ENCODE peak calls at places on chromosomes 1 and 21, in six cellular contexts. One of them, this sample, is unnamed.

GRCh38 chr1:116817582-116818064 is 63.4 kb downstream of the CD2 start:
- DNase-seq in psoas muscle: no peak
- DNase-seq in CD8-positive, alpha-beta memory T cell: peak; percentile 71
- DNase-seq in thoracic aorta: no peak
- DNase-seq in hepatocyte: peak; percentile 69
- DNase-seq in fibroblast of lung: peak; percentile 21
- DNase-seq in this sample: no peak

GRCh38 chr1:176521211-176521610 is 58.2 kb downstream of the PAPPA2 start:
- DNase-seq in CD8-positive, alpha-beta memory T cell: no peak
- DNase-seq in thoracic aorta: no peak
- DNase-seq in fibroblast of lung: no peak
- DNase-seq in hepatocyte: no peak
- DNase-seq in psoas muscle: no peak
- DNase-seq in this sample: no peak

GRCh38 chr1:166069390-166069789 is 97.4 kb downstream of the FAM78B start:
- DNase-seq in hepatocyte: peak; percentile 18
- DNase-seq in fibroblast of lung: peak; percentile 13
- DNase-seq in psoas muscle: no peak
- DNase-seq in CD8-positive, alpha-beta memory T cell: no peak
- DNase-seq in thoracic aorta: no peak
- DNase-seq in this sample: no peak

GRCh38 chr1:86419277-86419903 is 4.6 kb upstream of the CLCA2 start:
- DNase-seq in psoas muscle: no peak
- DNase-seq in fibroblast of lung: peak; percentile 24
- DNase-seq in hepatocyte: peak; percentile 15
- DNase-seq in thoracic aorta: no peak
- DNase-seq in CD8-positive, alpha-beta memory T cell: peak; percentile 60
- DNase-seq in this sample: peak; percentile 5

GRCh38 chr1:178241057-178241456 is 147.2 kb downstream of the RASAL2 start:
- DNase-seq in CD8-positive, alpha-beta memory T cell: no peak
- DNase-seq in hepatocyte: no peak
- DNase-seq in psoas muscle: no peak
- DNase-seq in thoracic aorta: no peak
- DNase-seq in fibroblast of lung: peak; percentile 74
- DNase-seq in this sample: no peak

GRCh38 chr21:43991447-43991991 is 20.6 kb upstream of the TRAPPC10 start:
- DNase-seq in psoas muscle: no peak
- DNase-seq in fibroblast of lung: no peak
- DNase-seq in hepatocyte: no peak
- DNase-seq in CD8-positive, alpha-beta memory T cell: no peak
- DNase-seq in thoracic aorta: no peak
- DNase-seq in this sample: no peak

GRCh38 chr1:113314600-113314999 is 75.7 kb upstream of the MAGI3 start:
- DNase-seq in hepatocyte: no peak
- DNase-seq in thoracic aorta: no peak
- DNase-seq in CD8-positive, alpha-beta memory T cell: no peak
- DNase-seq in fibroblast of lung: no peak
- DNase-seq in psoas muscle: no peak
- DNase-seq in this sample: no peak

GRCh38 chr1:212498243-212498642 is 65.5 kb downstream of the NENF start:
- DNase-seq in thoracic aorta: peak; percentile 23
- DNase-seq in psoas muscle: no peak
- DNase-seq in fibroblast of lung: peak; percentile 96
- DNase-seq in CD8-positive, alpha-beta memory T cell: no peak
- DNase-seq in hepatocyte: peak; percentile 74
- DNase-seq in this sample: no peak

GRCh38 chr1:231666220-231666956 is 39.8 kb downstream of the DISC1 start:
- DNase-seq in fibroblast of lung: no peak
- DNase-seq in psoas muscle: no peak
- DNase-seq in thoracic aorta: no peak
- DNase-seq in hepatocyte: no peak
- DNase-seq in CD8-positive, alpha-beta memory T cell: no peak
- DNase-seq in this sample: no peak

GRCh38 chr1:211742272-211742671 is 66.9 kb upstream of the NEK2 start:
- DNase-seq in hepatocyte: no peak
- DNase-seq in thoracic aorta: no peak
- DNase-seq in CD8-positive, alpha-beta memory T cell: no peak
- DNase-seq in fibroblast of lung: no peak
- DNase-seq in psoas muscle: no peak
- DNase-seq in this sample: no peak

GRCh38 chr1:205589618-205590456 is 42.0 kb downstream of the ELK4 start:
- DNase-seq in hepatocyte: no peak
- DNase-seq in thoracic aorta: no peak
- DNase-seq in CD8-positive, alpha-beta memory T cell: no peak
- DNase-seq in fibroblast of lung: no peak
- DNase-seq in psoas muscle: no peak
- DNase-seq in this sample: no peak

GRCh38 chr1:167503626-167504458 is 14.5 kb downstream of the CD247 start:
- DNase-seq in thoracic aorta: no peak
- DNase-seq in hepatocyte: no peak
- DNase-seq in fibroblast of lung: no peak
- DNase-seq in CD8-positive, alpha-beta memory T cell: no peak
- DNase-seq in psoas muscle: no peak
- DNase-seq in this sample: no peak

GRCh38 chr1:206631085-206631509 is 4.2 kb upstream of the DYRK3 start:
- DNase-seq in thoracic aorta: no peak
- DNase-seq in fibroblast of lung: peak; percentile 80
- DNase-seq in psoas muscle: peak; percentile 36
- DNase-seq in hepatocyte: peak; percentile 74
- DNase-seq in CD8-positive, alpha-beta memory T cell: no peak
- DNase-seq in this sample: no peak

GRCh38 chr1:21097744-21098143 is 79.0 kb downstream of the EIF4G3 start:
- DNase-seq in psoas muscle: no peak
- DNase-seq in CD8-positive, alpha-beta memory T cell: no peak
- DNase-seq in hepatocyte: no peak
- DNase-seq in fibroblast of lung: no peak
- DNase-seq in thoracic aorta: no peak
- DNase-seq in this sample: no peak

GRCh38 chr1:92989253-92989652 is 28.0 kb upstream of the DIPK1A start:
- DNase-seq in thoracic aorta: no peak
- DNase-seq in fibroblast of lung: no peak
- DNase-seq in CD8-positive, alpha-beta memory T cell: no peak
- DNase-seq in psoas muscle: no peak
- DNase-seq in hepatocyte: no peak
- DNase-seq in this sample: no peak

GRCh38 chr1:21149430-21149861 is 27.3 kb downstream of the EIF4G3 start:
- DNase-seq in thoracic aorta: no peak
- DNase-seq in hepatocyte: peak; percentile 30
- DNase-seq in psoas muscle: no peak
- DNase-seq in fibroblast of lung: peak; percentile 72
- DNase-seq in CD8-positive, alpha-beta memory T cell: no peak
- DNase-seq in this sample: peak; percentile 42

GRCh38 chr1:2323575-2323974 is 67.8 kb downstream of the MORN1 start:
- DNase-seq in thoracic aorta: no peak
- DNase-seq in psoas muscle: no peak
- DNase-seq in fibroblast of lung: no peak
- DNase-seq in CD8-positive, alpha-beta memory T cell: no peak
- DNase-seq in hepatocyte: no peak
- DNase-seq in this sample: no peak
- H3K27ac ChIP-seq in thoracic aorta: peak overlapping the region; percentile 97
- H3K27ac ChIP-seq in psoas muscle: no peak overlapping the region
- H3K27ac ChIP-seq in fibroblast of lung: no peak overlapping the region
- H3K27ac ChIP-seq in CD8-positive, alpha-beta memory T cell: no peak overlapping the region
- H3K27ac ChIP-seq in hepatocyte: peak overlapping the region; percentile 97
- H3K27ac ChIP-seq in this sample: peak overlapping the region; percentile 40

GRCh38 chr1:162732566-162733335 is 57.8 kb upstream of the HSD17B7 start:
- DNase-seq in fibroblast of lung: no peak
- DNase-seq in CD8-positive, alpha-beta memory T cell: no peak
- DNase-seq in thoracic aorta: no peak
- DNase-seq in psoas muscle: no peak
- DNase-seq in hepatocyte: no peak
- DNase-seq in this sample: no peak
- H3K27ac ChIP-seq in fibroblast of lung: no peak overlapping the region
- H3K27ac ChIP-seq in CD8-positive, alpha-beta memory T cell: no peak overlapping the region
- H3K27ac ChIP-seq in thoracic aorta: peak overlapping the region; percentile 83
- H3K27ac ChIP-seq in psoas muscle: no peak overlapping the region
- H3K27ac ChIP-seq in hepatocyte: peak overlapping the region; percentile 2
- H3K27ac ChIP-seq in this sample: peak overlapping the region; percentile 45

DNA sequence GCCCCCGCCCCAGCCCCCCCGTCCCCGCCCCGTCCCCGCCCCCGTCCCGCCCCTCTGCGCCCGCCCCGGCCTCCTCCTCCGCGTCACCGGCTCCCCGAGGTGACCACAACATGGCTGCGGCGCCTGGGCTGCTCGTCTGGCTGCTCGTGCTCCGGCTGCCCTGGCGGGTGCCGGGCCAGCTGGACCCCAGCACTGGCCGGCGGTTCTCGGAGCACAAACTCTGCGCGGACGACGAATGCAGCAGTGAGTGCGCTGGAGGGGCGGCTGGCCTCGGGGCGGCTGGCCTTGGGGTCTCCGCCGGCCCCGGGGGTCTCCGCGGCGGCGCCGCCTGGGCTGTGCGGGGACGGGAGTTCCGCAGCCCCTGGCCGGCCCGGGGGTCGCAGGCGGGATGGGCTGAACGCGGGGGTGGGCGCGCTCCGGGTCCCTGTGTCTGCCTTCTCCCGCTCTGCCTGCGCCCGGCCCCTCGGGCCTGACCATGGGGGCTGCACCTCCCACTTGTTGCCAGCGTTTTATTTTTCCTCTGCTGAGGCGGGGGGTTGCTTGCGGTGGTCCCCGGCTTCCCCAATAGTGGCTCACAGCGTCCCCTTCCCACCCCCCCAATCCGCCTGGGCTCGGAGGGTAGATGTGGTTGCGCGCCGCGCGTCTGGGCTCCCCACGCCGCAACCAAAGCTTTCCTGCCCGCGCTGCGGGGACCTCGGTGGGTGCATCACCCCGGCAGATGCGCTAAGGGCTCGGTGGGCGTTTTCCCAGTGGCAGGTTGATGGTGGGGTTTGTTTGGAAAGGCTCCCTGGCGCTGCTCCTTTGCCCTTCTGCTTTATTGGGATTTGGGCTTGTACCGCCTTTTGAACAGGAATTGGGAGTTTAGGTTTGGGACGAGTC is at the start of gene MIA3:
- DNase-seq in fibroblast of lung: peak; percentile 27
- DNase-seq in CD8-positive, alpha-beta memory T cell: peak; percentile 62
- DNase-seq in hepatocyte: peak; percentile 89
- DNase-seq in psoas muscle: peak; percentile 31
- DNase-seq in thoracic aorta: peak; percentile 43
- DNase-seq in this sample: no peak
- H3K27ac ChIP-seq in fibroblast of lung: peak within 1 kb of the TSS; percentile 89
- H3K27ac ChIP-seq in CD8-positive, alpha-beta memory T cell: peak within 1 kb of the TSS; percentile 80
- H3K27ac ChIP-seq in hepatocyte: peak within 1 kb of the TSS; percentile 82
- H3K27ac ChIP-seq in psoas muscle: peak within 1 kb of the TSS; percentile 91
- H3K27ac ChIP-seq in thoracic aorta: peak within 1 kb of the TSS; percentile 89
- H3K27ac ChIP-seq in this sample: peak within 1 kb of the TSS; percentile 83

GRCh38 chr21:26842300-26842699 is 2.9 kb downstream of the ADAMTS1 start:
- DNase-seq in hepatocyte: no peak
- DNase-seq in thoracic aorta: no peak
- DNase-seq in fibroblast of lung: peak; percentile 30
- DNase-seq in psoas muscle: no peak
- DNase-seq in CD8-positive, alpha-beta memory T cell: no peak
- DNase-seq in this sample: no peak
- H3K27ac ChIP-seq in hepatocyte: peak overlapping the region; percentile 98
- H3K27ac ChIP-seq in thoracic aorta: peak overlapping the region; percentile 91
- H3K27ac ChIP-seq in fibroblast of lung: peak overlapping the region; percentile 90
- H3K27ac ChIP-seq in psoas muscle: peak overlapping the region; percentile 94
- H3K27ac ChIP-seq in CD8-positive, alpha-beta memory T cell: no peak overlapping the region
- H3K27ac ChIP-seq in this sample: no peak overlapping the region

GRCh38 chr1:156508205-156508954 is 7.8 kb upstream of the MEF2D start:
- DNase-seq in CD8-positive, alpha-beta memory T cell: no peak
- DNase-seq in psoas muscle: peak; percentile 90
- DNase-seq in thoracic aorta: peak; percentile 59
- DNase-seq in fibroblast of lung: peak; percentile 76
- DNase-seq in hepatocyte: no peak
- DNase-seq in this sample: peak; percentile 31

GRCh38 chr1:156510709-156511108 is 10.1 kb upstream of the MEF2D start:
- DNase-seq in hepatocyte: no peak
- DNase-seq in psoas muscle: peak; percentile 93
- DNase-seq in fibroblast of lung: peak; percentile 88
- DNase-seq in thoracic aorta: peak; percentile 92
- DNase-seq in CD8-positive, alpha-beta memory T cell: no peak
- DNase-seq in this sample: peak; percentile 48

GRCh38 chr1:156509424-156510035 is 9.0 kb upstream of the MEF2D start:
- DNase-seq in CD8-positive, alpha-beta memory T cell: no peak
- DNase-seq in fibroblast of lung: no peak
- DNase-seq in thoracic aorta: no peak
- DNase-seq in hepatocyte: no peak
- DNase-seq in psoas muscle: no peak
- DNase-seq in this sample: no peak

GRCh38 chr1:156506450-156506849 is 5.9 kb upstream of the MEF2D start:
- DNase-seq in psoas muscle: no peak
- DNase-seq in CD8-positive, alpha-beta memory T cell: no peak
- DNase-seq in fibroblast of lung: no peak
- DNase-seq in hepatocyte: no peak
- DNase-seq in thoracic aorta: no peak
- DNase-seq in this sample: no peak

GRCh38 chr1:156508955-156509234 is 8.3 kb upstream of the MEF2D start:
- DNase-seq in CD8-positive, alpha-beta memory T cell: no peak
- DNase-seq in psoas muscle: no peak
- DNase-seq in thoracic aorta: no peak
- DNase-seq in fibroblast of lung: no peak
- DNase-seq in hepatocyte: no peak
- DNase-seq in this sample: no peak
- H3K27ac ChIP-seq in CD8-positive, alpha-beta memory T cell: no peak overlapping the region
- H3K27ac ChIP-seq in psoas muscle: peak overlapping the region; percentile 99
- H3K27ac ChIP-seq in thoracic aorta: peak overlapping the region; percentile 95
- H3K27ac ChIP-seq in fibroblast of lung: peak overlapping the region; percentile 68
- H3K27ac ChIP-seq in hepatocyte: no peak overlapping the region
- H3K27ac ChIP-seq in this sample: peak overlapping the region; percentile 91

GRCh38 chr1:115168026-115168425 is 78.7 kb upstream of the TSPAN2 start:
- DNase-seq in hepatocyte: no peak
- DNase-seq in CD8-positive, alpha-beta memory T cell: no peak
- DNase-seq in fibroblast of lung: no peak
- DNase-seq in thoracic aorta: no peak
- DNase-seq in psoas muscle: no peak
- DNase-seq in this sample: no peak

GRCh38 chr1:115166531-115167091 is 77.3 kb upstream of the TSPAN2 start:
- DNase-seq in psoas muscle: no peak
- DNase-seq in hepatocyte: no peak
- DNase-seq in CD8-positive, alpha-beta memory T cell: no peak
- DNase-seq in thoracic aorta: no peak
- DNase-seq in fibroblast of lung: peak; percentile 64
- DNase-seq in this sample: no peak

GRCh38 chr1:115164940-115165718 is 75.8 kb upstream of the TSPAN2 start:
- DNase-seq in CD8-positive, alpha-beta memory T cell: no peak
- DNase-seq in thoracic aorta: no peak
- DNase-seq in hepatocyte: no peak
- DNase-seq in fibroblast of lung: no peak
- DNase-seq in psoas muscle: no peak
- DNase-seq in this sample: no peak

GRCh38 chr1:115165776-115166175 is 76.5 kb upstream of the TSPAN2 start:
- DNase-seq in thoracic aorta: no peak
- DNase-seq in hepatocyte: no peak
- DNase-seq in psoas muscle: no peak
- DNase-seq in fibroblast of lung: no peak
- DNase-seq in CD8-positive, alpha-beta memory T cell: no peak
- DNase-seq in this sample: no peak

DNA sequence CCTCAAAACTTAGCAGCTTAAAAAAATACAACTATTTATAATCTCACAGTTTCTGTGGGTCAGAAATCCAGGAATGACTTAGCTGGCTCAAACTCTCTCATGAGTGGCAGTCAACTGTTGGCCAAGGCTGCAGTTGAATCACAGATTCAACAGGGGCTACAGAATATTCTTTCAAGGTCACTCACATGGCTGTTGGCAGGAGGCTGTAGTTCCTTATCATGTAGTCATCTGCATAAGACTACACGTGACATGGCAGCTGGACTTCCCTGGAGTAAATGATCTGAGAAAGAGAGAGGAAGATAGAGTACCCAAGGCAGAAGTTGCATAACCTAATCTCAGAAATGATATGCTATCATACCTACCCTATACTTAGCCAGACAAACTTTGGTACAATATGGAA is 75.2 kb upstream of the TSPAN2 start:
- DNase-seq in fibroblast of lung: peak; percentile 48
- DNase-seq in thoracic aorta: no peak
- DNase-seq in hepatocyte: no peak
- DNase-seq in CD8-positive, alpha-beta memory T cell: no peak
- DNase-seq in psoas muscle: no peak
- DNase-seq in this sample: no peak
- H3K27ac ChIP-seq in fibroblast of lung: no peak overlapping the region
- H3K27ac ChIP-seq in thoracic aorta: no peak overlapping the region
- H3K27ac ChIP-seq in hepatocyte: no peak overlapping the region
- H3K27ac ChIP-seq in CD8-positive, alpha-beta memory T cell: no peak overlapping the region
- H3K27ac ChIP-seq in psoas muscle: no peak overlapping the region
- H3K27ac ChIP-seq in this sample: no peak overlapping the region